ENCODE peak calls at places on chromosomes 3 and 15, in four cellular contexts. F is AG04450, J is cardiac fibroblast, H is GM06990. G is an unnamed sample.
A peak's percentile ranks its signal among the peaks of the same experiment; 100 is the strongest.

GRCh38 chr3:97952872-97953271 is 19.4 kb downstream of the RIOX2 start:
- DNase-seq in H (no peak), F (no peak), J (no peak), G (no peak)

GRCh38 chr3:192296845-192297244 is 430.5 kb downstream of the FGF12 start:
- DNase-seq in F (no peak), J (no peak), H (no peak), G (no peak)

GRCh38 chr3:31408720-31409119 is 124.0 kb upstream of the STT3B start:
- DNase-seq in H (no peak), J (no peak), F (no peak), G (no peak)

GRCh38 chr3:57227930-57228733 is 603 bp downstream of the APPL1 start:
- DNase-seq in F (no peak), H (peak; percentile 72), J (peak; percentile 55), G (peak; percentile 62)

GRCh38 chr3:14885307-14885706 is 62.1 kb upstream of the NR2C2 start:
- DNase-seq in H (no peak), J (no peak), F (no peak), G (no peak)

GRCh38 chr15:77028451-77029165 is 33.7 kb downstream of the PSTPIP1 start:
- DNase-seq in J (no peak), H (no peak), F (no peak), G (peak; percentile 25)

GRCh38 chr15:95302206-95302605 is 1028.3 kb upstream of the NR2F2 start:
- DNase-seq in F (no peak), J (peak; percentile 62), H (no peak), G (no peak)

GRCh38 chr15:72857331-72858065 is 73.9 kb upstream of the ADPGK start:
- DNase-seq in F (no peak), J (no peak), H (no peak), G (no peak)

GRCh38 chr15:25862469-25863066 is 559 bp downstream of the ATP10A start:
- DNase-seq in J (peak; percentile 26), H (no peak), F (no peak), G (peak; percentile 84)

GRCh38 chr15:51647128-51647562 is 24.6 kb upstream of the DMXL2 start:
- DNase-seq in H (no peak), J (peak; percentile 71), F (no peak), G (no peak)

GRCh38 chr3:17908399-17909191 is 166.2 kb upstream of the TBC1D5 start:
- DNase-seq in J (no peak), H (no peak), F (no peak), G (no peak)

GRCh38 chr15:85766007-85766831 is 28.5 kb downstream of the KLHL25 start:
- DNase-seq in H (no peak), F (no peak), J (no peak), G (peak; percentile 52)

GRCh38 chr3:194205675-194206133 is 69.8 kb downstream of the HES1 start:
- DNase-seq in H (no peak), F (no peak), J (no peak), G (peak; percentile 39)

GRCh38 chr3:51538115-51538458 is 432 bp upstream of the RAD54L2 start:
- DNase-seq in J (no peak), H (no peak), F (no peak), G (no peak)

GRCh38 chr15:64851503-64851840 is 9.8 kb downstream of the PLEKHO2 start:
- DNase-seq in H (no peak), F (peak; percentile 84), J (peak; percentile 94), G (no peak)

GRCh38 chr15:55907797-55908196 is 85.6 kb downstream of the NEDD4 start:
- DNase-seq in F (peak; percentile 92), H (no peak), J (peak; percentile 76), G (no peak)

GRCh38 chr3:127096256-127097008 is 96.5 kb upstream of the PRR23E start:
- DNase-seq in H (no peak), F (no peak), J (no peak), G (no peak)

GRCh38 chr3:38111696-38112377 is 25.1 kb downstream of the ACAA1 start:
- DNase-seq in F (no peak), H (no peak), J (no peak), G (no peak)

GRCh38 chr3:23835807-23836206 is 30.1 kb downstream of the UBE2E1 start:
- DNase-seq in J (no peak), F (no peak), H (no peak), G (no peak)

GRCh38 chr15:70071799-70072198 is 25.9 kb downstream of the TLE3 start:
- DNase-seq in H (no peak), F (no peak), J (no peak), G (no peak)

GRCh38 chr3:43180027-43180426 is 74.1 kb upstream of the POMGNT2 start:
- DNase-seq in J (peak; percentile 89), H (no peak), F (peak; percentile 73), G (no peak)

GRCh38 chr3:133549565-133549964 is 23.9 kb upstream of the CDV3 start:
- DNase-seq in F (no peak), H (no peak), J (no peak), G (no peak)
- H3K4me3 ChIP-seq in F (no peak overlapping the region), H (no peak overlapping the region), J (no peak overlapping the region), G (no peak overlapping the region)

GRCh38 chr15:80770356-80770705 is 8.8 kb upstream of the CEMIP start:
- DNase-seq in F (no peak), J (peak; percentile 21), H (no peak), G (no peak)

GRCh38 chr15:80776420-80777045 is 2.6 kb upstream of the CEMIP start:
- DNase-seq in H (peak; percentile 8), F (peak; percentile 48), J (peak; percentile 89), G (no peak)

GRCh38 chr15:80775340-80775739 is 3.8 kb upstream of the CEMIP start:
- DNase-seq in H (no peak), F (no peak), J (no peak), G (no peak)

GRCh38 chr15:80773792-80774352 is 5.3 kb upstream of the CEMIP start:
- DNase-seq in H (no peak), J (no peak), F (no peak), G (no peak)

DNA sequence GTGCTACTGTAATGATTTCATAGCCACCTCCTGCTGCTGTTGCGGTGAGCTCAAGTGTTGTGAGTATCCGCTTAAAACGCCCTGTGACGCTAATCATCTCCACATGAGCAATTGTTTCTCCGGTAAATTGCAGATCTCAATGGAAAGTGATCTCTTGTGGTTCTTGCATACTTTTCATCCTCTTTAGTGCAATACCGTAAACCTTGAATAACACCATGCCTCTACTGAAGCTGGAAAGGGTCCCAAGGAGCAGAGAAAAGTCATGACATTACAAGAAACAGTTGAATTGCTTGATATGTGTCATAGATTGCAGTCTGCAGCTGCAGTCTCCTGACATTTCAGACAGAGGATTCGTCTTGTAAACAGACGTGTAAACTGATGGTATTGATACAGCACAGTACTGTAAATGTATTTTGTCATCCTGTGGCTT is 6.0 kb upstream of the CEMIP start:
- DNase-seq in H (no peak), F (no peak), J (peak; percentile 6), G (no peak)
- H3K4me3 ChIP-seq in H (no peak overlapping the region), F (no peak overlapping the region), J (no peak overlapping the region), G (no peak overlapping the region)

DNA sequence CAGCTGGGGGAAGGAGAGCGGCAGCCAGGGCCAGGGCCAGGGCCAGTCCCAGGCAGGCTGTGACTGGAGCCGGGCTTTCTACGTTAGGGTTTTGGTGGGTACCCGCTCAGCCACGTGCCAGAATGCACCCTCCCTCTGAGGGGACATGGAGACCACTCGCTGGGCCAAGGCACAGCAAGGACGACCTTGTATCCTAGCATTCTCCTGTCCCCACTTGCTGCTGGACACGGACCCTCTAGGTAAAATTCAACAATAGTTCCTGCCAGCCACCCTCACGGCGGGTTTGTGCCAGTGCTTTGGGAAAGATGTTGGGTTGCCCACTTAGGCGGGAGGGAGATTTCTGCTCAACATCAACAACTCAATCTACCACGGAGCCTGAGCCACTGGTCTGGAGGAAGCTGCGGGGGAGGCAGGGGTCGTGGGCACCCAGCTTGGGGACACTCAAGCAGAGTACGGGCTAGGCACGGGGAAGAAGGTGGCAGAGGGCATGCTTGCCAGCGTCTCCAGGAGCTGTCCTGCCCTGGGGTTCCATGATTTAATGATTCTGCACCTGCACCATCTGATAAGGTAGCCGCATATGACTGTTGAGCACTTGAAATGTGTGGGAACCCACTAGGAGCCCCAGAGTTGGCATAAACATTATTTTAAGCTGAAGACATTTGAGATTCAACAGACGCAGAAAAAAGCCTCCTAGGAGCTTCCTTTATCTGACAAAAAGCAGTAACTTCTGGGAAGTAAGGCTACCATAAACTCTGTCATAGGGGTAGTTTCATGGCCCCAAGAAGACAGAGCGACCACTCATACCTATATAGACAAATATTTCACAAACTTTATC is 22.5 kb upstream of the C15orf39 start:
- DNase-seq in J (no peak), F (no peak), H (no peak), G (no peak)
- H3K4me3 ChIP-seq in J (no peak overlapping the region), F (no peak overlapping the region), H (no peak overlapping the region), G (peak overlapping the region; percentile 16)

DNA sequence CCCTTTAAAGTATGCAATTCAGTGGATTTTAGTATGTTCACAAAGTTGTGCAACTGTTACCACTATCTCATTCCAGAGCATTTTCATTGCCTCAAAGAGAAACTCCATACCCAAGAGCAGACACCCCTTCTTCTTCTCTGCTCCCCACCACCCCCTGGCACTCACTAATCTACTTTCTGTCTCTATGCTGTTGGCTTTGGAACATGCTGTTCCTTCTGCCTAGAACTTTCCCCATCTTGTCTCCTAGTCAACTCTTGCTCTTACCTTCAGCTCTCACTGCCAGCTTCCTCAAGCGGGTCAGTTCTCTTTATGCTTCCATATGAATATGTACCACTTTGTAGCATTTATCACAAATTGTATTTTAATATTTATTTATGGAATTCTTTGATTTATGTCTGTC is 50.1 kb downstream of the TYRO3 start:
- DNase-seq in J (no peak), H (no peak), F (no peak), G (no peak)
- H3K4me3 ChIP-seq in J (no peak overlapping the region), H (no peak overlapping the region), F (no peak overlapping the region), G (no peak overlapping the region)

GRCh38 chr3:40452876-40453730 is 4.0 kb upstream of the RPL14 start:
- DNase-seq in F (peak; percentile 95), H (peak; percentile 93), J (peak; percentile 99), G (peak; percentile 99)
- H3K4me3 ChIP-seq in F (peak overlapping the region; percentile 94), H (peak overlapping the region; percentile 85), J (peak overlapping the region; percentile 86), G (peak overlapping the region; percentile 57)

GRCh38 chr15:73928241-73928579 is 1.9 kb downstream of the LOXL1 start:
- DNase-seq in H (no peak), J (no peak), F (no peak), G (no peak)

GRCh38 chr15:73926191-73927002 is at the start of gene LOXL1:
- DNase-seq in F (peak; percentile 71), H (no peak), J (peak; percentile 90), G (peak; percentile 70)

GRCh38 chr15:73927003-73927475 is 777 bp downstream of the LOXL1 start:
- DNase-seq in F (no peak), J (no peak), H (no peak), G (peak; percentile 68)

GRCh38 chr15:73928971-73929627 is 2.8 kb downstream of the LOXL1 start:
- DNase-seq in F (no peak), J (no peak), H (no peak), G (no peak)

DNA sequence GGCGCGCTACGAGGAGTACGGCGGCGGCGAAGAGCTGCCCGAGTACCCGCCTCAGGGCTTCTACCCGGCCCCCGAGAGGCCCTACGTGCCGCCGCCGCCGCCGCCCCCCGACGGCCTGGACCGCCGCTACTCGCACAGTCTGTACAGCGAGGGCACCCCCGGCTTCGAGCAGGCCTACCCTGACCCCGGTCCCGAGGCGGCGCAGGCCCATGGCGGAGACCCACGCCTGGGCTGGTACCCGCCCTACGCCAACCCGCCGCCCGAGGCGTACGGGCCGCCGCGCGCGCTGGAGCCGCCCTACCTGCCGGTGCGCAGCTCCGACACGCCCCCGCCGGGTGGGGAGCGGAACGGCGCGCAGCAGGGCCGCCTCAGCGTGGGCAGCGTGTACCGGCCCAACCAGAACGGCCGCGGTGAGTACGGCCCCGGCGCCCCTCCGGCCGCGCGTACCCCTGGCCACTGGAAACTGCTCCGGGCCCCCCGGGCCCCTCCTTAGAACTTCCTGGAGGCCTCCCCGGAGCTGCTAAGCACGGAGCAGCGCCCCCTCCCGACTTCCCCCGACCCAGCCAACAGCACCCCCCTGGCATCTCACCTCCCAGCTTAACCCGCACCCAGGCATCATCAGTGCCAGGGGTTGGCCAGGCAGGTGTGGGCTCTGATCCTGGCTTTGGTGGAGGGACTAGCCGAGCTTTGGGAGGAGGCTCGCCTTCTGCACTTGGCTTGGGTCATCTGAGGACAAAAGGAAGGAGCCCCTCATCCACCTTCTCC is 1.4 kb downstream of the LOXL1 start:
- DNase-seq in F (no peak), J (peak; percentile 52), H (peak; percentile 39), G (peak; percentile 66)
- H3K4me3 ChIP-seq in F (peak overlapping the region; percentile 90), J (peak overlapping the region; percentile 78), H (peak overlapping the region; percentile 10), G (peak overlapping the region; percentile 62)

G was measured in left lung.